ENCODE peak calls at places on chromosomes 5 and 9, in eight cellular contexts. One of them, this sample, is unnamed.

GRCh38 chr5:81552844-81553569 is 159.1 kb upstream of the ACOT12 start:
- DNase-seq in endodermal cell: no peak
- DNase-seq in thyroid gland: no peak
- DNase-seq in aorta: no peak
- DNase-seq in ovary: no peak
- DNase-seq in heart left ventricle: no peak
- DNase-seq in brain microvascular endothelial cell: peak
- DNase-seq in neuronal stem cell: no peak
- DNase-seq in this sample: no peak

GRCh38 chr5:170774831-170775230 is 8.7 kb upstream of the GABRP start:
- DNase-seq in heart left ventricle: no peak
- DNase-seq in endodermal cell: no peak
- DNase-seq in thyroid gland: no peak
- DNase-seq in aorta: no peak
- DNase-seq in brain microvascular endothelial cell: no peak
- DNase-seq in ovary: no peak
- DNase-seq in neuronal stem cell: no peak
- DNase-seq in this sample: no peak

GRCh38 chr5:138102454-138103320 is 18.9 kb downstream of the WNT8A start:
- DNase-seq in endodermal cell: no peak
- DNase-seq in heart left ventricle: no peak
- DNase-seq in ovary: no peak
- DNase-seq in thyroid gland: no peak
- DNase-seq in brain microvascular endothelial cell: no peak
- DNase-seq in neuronal stem cell: no peak
- DNase-seq in aorta: no peak
- DNase-seq in this sample: no peak

GRCh38 chr9:108515856-108516255 is 339.9 kb downstream of the ACTL7B start:
- DNase-seq in thyroid gland: no peak
- DNase-seq in heart left ventricle: no peak
- DNase-seq in ovary: no peak
- DNase-seq in brain microvascular endothelial cell: no peak
- DNase-seq in aorta: no peak
- DNase-seq in endodermal cell: peak
- DNase-seq in neuronal stem cell: no peak
- DNase-seq in this sample: no peak

GRCh38 chr5:176162206-176162605 is 76.0 kb upstream of the SIMC1 start:
- DNase-seq in ovary: peak
- DNase-seq in endodermal cell: no peak
- DNase-seq in brain microvascular endothelial cell: no peak
- DNase-seq in aorta: no peak
- DNase-seq in thyroid gland: no peak
- DNase-seq in heart left ventricle: peak
- DNase-seq in neuronal stem cell: no peak
- DNase-seq in this sample: no peak

GRCh38 chr5:131406997-131407638 is 143.3 kb downstream of the CDC42SE2 start:
- DNase-seq in brain microvascular endothelial cell: no peak
- DNase-seq in endodermal cell: no peak
- DNase-seq in aorta: no peak
- DNase-seq in thyroid gland: peak
- DNase-seq in heart left ventricle: no peak
- DNase-seq in ovary: no peak
- DNase-seq in neuronal stem cell: no peak
- DNase-seq in this sample: no peak

GRCh38 chr9:112174223-112174964 is 703 bp downstream of the SUSD1 start:
- DNase-seq in heart left ventricle: peak
- DNase-seq in thyroid gland: peak
- DNase-seq in endodermal cell: peak
- DNase-seq in ovary: no peak
- DNase-seq in aorta: peak
- DNase-seq in brain microvascular endothelial cell: no peak
- DNase-seq in neuronal stem cell: no peak
- DNase-seq in this sample: peak

GRCh38 chr9:116572095-116572748 is 114.9 kb upstream of the TRIM32 start:
- DNase-seq in thyroid gland: peak
- DNase-seq in neuronal stem cell: peak
- DNase-seq in aorta: peak
- DNase-seq in endodermal cell: peak
- DNase-seq in brain microvascular endothelial cell: peak
- DNase-seq in ovary: peak
- DNase-seq in heart left ventricle: peak
- DNase-seq in this sample: peak

GRCh38 chr5:33233013-33233463 is 207.7 kb upstream of the TARS1 start:
- DNase-seq in brain microvascular endothelial cell: no peak
- DNase-seq in heart left ventricle: no peak
- DNase-seq in aorta: no peak
- DNase-seq in thyroid gland: peak
- DNase-seq in neuronal stem cell: no peak
- DNase-seq in ovary: no peak
- DNase-seq in endodermal cell: no peak
- DNase-seq in this sample: no peak

GRCh38 chr9:117073539-117074336 is 341.1 kb downstream of the ASTN2 start:
- DNase-seq in neuronal stem cell: peak
- DNase-seq in heart left ventricle: no peak
- DNase-seq in ovary: no peak
- DNase-seq in brain microvascular endothelial cell: peak
- DNase-seq in endodermal cell: peak
- DNase-seq in aorta: no peak
- DNase-seq in thyroid gland: peak
- DNase-seq in this sample: no peak

GRCh38 chr5:149143470-149143869 is 2.2 kb downstream of the ABLIM3 start:
- DNase-seq in neuronal stem cell: no peak
- DNase-seq in aorta: no peak
- DNase-seq in ovary: no peak
- DNase-seq in thyroid gland: no peak
- DNase-seq in brain microvascular endothelial cell: peak
- DNase-seq in endodermal cell: no peak
- DNase-seq in heart left ventricle: no peak
- DNase-seq in this sample: no peak

GRCh38 chr9:131013015-131013755 is 4.2 kb downstream of the LAMC3 start:
- DNase-seq in aorta: no peak
- DNase-seq in heart left ventricle: peak
- DNase-seq in endodermal cell: no peak
- DNase-seq in brain microvascular endothelial cell: no peak
- DNase-seq in thyroid gland: no peak
- DNase-seq in neuronal stem cell: no peak
- DNase-seq in ovary: no peak
- DNase-seq in this sample: no peak

GRCh38 chr5:36708996-36709395 is 102.6 kb downstream of the SLC1A3 start:
- DNase-seq in brain microvascular endothelial cell: no peak
- DNase-seq in aorta: no peak
- DNase-seq in neuronal stem cell: no peak
- DNase-seq in heart left ventricle: no peak
- DNase-seq in endodermal cell: no peak
- DNase-seq in thyroid gland: no peak
- DNase-seq in ovary: no peak
- DNase-seq in this sample: no peak

GRCh38 chr5:98529321-98529720 is 244.1 kb upstream of the RGMB start:
- DNase-seq in aorta: no peak
- DNase-seq in thyroid gland: no peak
- DNase-seq in neuronal stem cell: no peak
- DNase-seq in ovary: no peak
- DNase-seq in endodermal cell: no peak
- DNase-seq in heart left ventricle: no peak
- DNase-seq in brain microvascular endothelial cell: no peak
- DNase-seq in this sample: no peak

GRCh38 chr9:126788631-126789349 is 16.1 kb upstream of the ZBTB43 start:
- DNase-seq in thyroid gland: no peak
- DNase-seq in brain microvascular endothelial cell: peak
- DNase-seq in heart left ventricle: no peak
- DNase-seq in neuronal stem cell: no peak
- DNase-seq in aorta: no peak
- DNase-seq in ovary: no peak
- DNase-seq in endodermal cell: no peak
- DNase-seq in this sample: no peak

GRCh38 chr5:61177716-61178115 is 15.4 kb upstream of the SMIM15 start:
- DNase-seq in ovary: no peak
- DNase-seq in neuronal stem cell: no peak
- DNase-seq in thyroid gland: no peak
- DNase-seq in aorta: no peak
- DNase-seq in endodermal cell: no peak
- DNase-seq in brain microvascular endothelial cell: no peak
- DNase-seq in heart left ventricle: no peak
- DNase-seq in this sample: no peak

GRCh38 chr5:143826909-143827514 is 15.1 kb downstream of the HMHB1 start:
- DNase-seq in thyroid gland: no peak
- DNase-seq in neuronal stem cell: no peak
- DNase-seq in ovary: no peak
- DNase-seq in endodermal cell: no peak
- DNase-seq in brain microvascular endothelial cell: no peak
- DNase-seq in aorta: no peak
- DNase-seq in heart left ventricle: no peak
- DNase-seq in this sample: no peak

GRCh38 chr5:86968311-86968753 is 299.4 kb upstream of the RASA1 start:
- DNase-seq in thyroid gland: peak
- DNase-seq in neuronal stem cell: peak
- DNase-seq in aorta: no peak
- DNase-seq in ovary: no peak
- DNase-seq in brain microvascular endothelial cell: peak
- DNase-seq in endodermal cell: peak
- DNase-seq in heart left ventricle: peak
- DNase-seq in this sample: no peak

GRCh38 chr5:138945421-138946240 is 70.5 kb upstream of the LRRTM2 start:
- DNase-seq in neuronal stem cell: peak
- DNase-seq in ovary: no peak
- DNase-seq in endodermal cell: peak
- DNase-seq in heart left ventricle: no peak
- DNase-seq in brain microvascular endothelial cell: no peak
- DNase-seq in thyroid gland: no peak
- DNase-seq in aorta: peak
- DNase-seq in this sample: no peak

GRCh38 chr9:110820378-110820777 is 151.8 kb downstream of the MUSK start:
- DNase-seq in ovary: no peak
- DNase-seq in endodermal cell: no peak
- DNase-seq in neuronal stem cell: no peak
- DNase-seq in heart left ventricle: no peak
- DNase-seq in aorta: no peak
- DNase-seq in brain microvascular endothelial cell: no peak
- DNase-seq in thyroid gland: no peak
- DNase-seq in this sample: no peak
- H3K27ac ChIP-seq in ovary: no peak
- H3K27ac ChIP-seq in endodermal cell: no peak
- H3K27ac ChIP-seq in neuronal stem cell: no peak
- H3K27ac ChIP-seq in heart left ventricle: no peak
- H3K27ac ChIP-seq in aorta: no peak
- H3K27ac ChIP-seq in brain microvascular endothelial cell: no peak
- H3K27ac ChIP-seq in thyroid gland: no peak
- H3K27ac ChIP-seq in this sample: no peak

DNA sequence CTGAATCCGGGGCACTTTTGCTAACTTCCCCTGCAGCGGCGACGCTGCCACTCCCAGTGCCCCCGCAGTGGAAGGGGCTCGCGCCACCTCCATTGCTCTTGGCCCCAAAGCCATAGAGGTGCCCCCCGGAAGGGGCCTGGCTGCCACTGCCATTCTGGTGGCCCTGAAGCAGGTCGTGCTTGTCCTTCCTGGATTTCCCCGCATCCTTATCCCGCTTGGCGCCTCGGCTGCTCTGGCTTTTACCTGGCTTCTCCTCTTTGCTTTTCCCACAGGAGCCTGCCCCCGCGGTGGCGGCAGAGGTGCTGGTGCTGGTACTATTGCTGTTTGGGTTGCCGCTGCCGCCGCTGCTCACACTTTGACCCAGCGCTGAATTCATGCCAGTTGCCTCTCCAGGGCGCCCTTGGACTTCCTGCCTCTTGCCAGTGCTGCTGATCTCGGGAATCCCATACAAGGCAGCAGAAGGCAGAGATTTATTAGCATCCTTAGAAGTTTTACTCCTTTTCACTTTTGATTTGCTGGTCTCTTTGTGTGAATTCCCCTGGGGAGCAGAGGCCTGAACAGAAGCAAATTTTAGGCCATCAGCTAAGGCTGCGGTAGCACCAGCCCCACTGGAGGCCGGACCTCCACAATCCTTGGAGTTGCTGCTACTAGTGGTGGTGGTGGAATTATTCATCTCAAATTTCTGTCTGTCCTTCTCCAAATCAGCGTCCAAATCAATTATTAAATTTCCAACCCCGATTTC is 2.1 kb downstream of the ZNF608 start:
- DNase-seq in neuronal stem cell: no peak
- DNase-seq in thyroid gland: peak
- DNase-seq in ovary: peak
- DNase-seq in heart left ventricle: peak
- DNase-seq in endodermal cell: peak
- DNase-seq in brain microvascular endothelial cell: no peak
- DNase-seq in aorta: peak
- DNase-seq in this sample: peak
- H3K4me3 ChIP-seq in neuronal stem cell: peak
- H3K4me3 ChIP-seq in thyroid gland: peak
- H3K4me3 ChIP-seq in ovary: peak
- H3K4me3 ChIP-seq in heart left ventricle: peak
- H3K4me3 ChIP-seq in endodermal cell: peak
- H3K4me3 ChIP-seq in brain microvascular endothelial cell: peak
- H3K4me3 ChIP-seq in aorta: peak
- H3K4me3 ChIP-seq in this sample: peak

GRCh38 chr5:65034029-65034781 is 265.5 kb downstream of the CWC27 start:
- DNase-seq in ovary: no peak
- DNase-seq in aorta: peak
- DNase-seq in endodermal cell: peak
- DNase-seq in neuronal stem cell: no peak
- DNase-seq in thyroid gland: peak
- DNase-seq in brain microvascular endothelial cell: no peak
- DNase-seq in heart left ventricle: no peak
- DNase-seq in this sample: no peak

GRCh38 chr5:65032250-65032649 is 263.5 kb downstream of the CWC27 start:
- DNase-seq in neuronal stem cell: no peak
- DNase-seq in endodermal cell: no peak
- DNase-seq in heart left ventricle: no peak
- DNase-seq in brain microvascular endothelial cell: peak
- DNase-seq in aorta: no peak
- DNase-seq in thyroid gland: no peak
- DNase-seq in ovary: no peak
- DNase-seq in this sample: no peak

GRCh38 chr5:65035212-65036206 is 266.8 kb downstream of the CWC27 start:
- DNase-seq in neuronal stem cell: peak
- DNase-seq in heart left ventricle: peak
- DNase-seq in ovary: peak
- DNase-seq in endodermal cell: peak
- DNase-seq in aorta: peak
- DNase-seq in brain microvascular endothelial cell: peak
- DNase-seq in thyroid gland: peak
- DNase-seq in this sample: peak

GRCh38 chr5:65037845-65038815 is 269.4 kb downstream of the CWC27 start:
- DNase-seq in neuronal stem cell: no peak
- DNase-seq in thyroid gland: peak
- DNase-seq in ovary: peak
- DNase-seq in aorta: no peak
- DNase-seq in heart left ventricle: peak
- DNase-seq in brain microvascular endothelial cell: no peak
- DNase-seq in endodermal cell: peak
- DNase-seq in this sample: no peak

GRCh38 chr5:65034782-65035181 is 266.1 kb downstream of the CWC27 start:
- DNase-seq in neuronal stem cell: no peak
- DNase-seq in brain microvascular endothelial cell: no peak
- DNase-seq in thyroid gland: peak
- DNase-seq in aorta: peak
- DNase-seq in heart left ventricle: peak
- DNase-seq in ovary: peak
- DNase-seq in endodermal cell: peak
- DNase-seq in this sample: no peak
- H3K27ac ChIP-seq in neuronal stem cell: no peak
- H3K27ac ChIP-seq in brain microvascular endothelial cell: peak
- H3K27ac ChIP-seq in thyroid gland: peak
- H3K27ac ChIP-seq in aorta: peak
- H3K27ac ChIP-seq in heart left ventricle: peak
- H3K27ac ChIP-seq in ovary: peak
- H3K27ac ChIP-seq in endodermal cell: peak
- H3K27ac ChIP-seq in this sample: peak

GRCh38 chr5:76622076-76622475 is 1.1 kb downstream of the F2RL2 start:
- DNase-seq in brain microvascular endothelial cell: no peak
- DNase-seq in aorta: no peak
- DNase-seq in neuronal stem cell: no peak
- DNase-seq in ovary: no peak
- DNase-seq in heart left ventricle: no peak
- DNase-seq in thyroid gland: no peak
- DNase-seq in endodermal cell: no peak
- DNase-seq in this sample: no peak
- H3K4me3 ChIP-seq in brain microvascular endothelial cell: peak
- H3K4me3 ChIP-seq in aorta: no peak
- H3K4me3 ChIP-seq in neuronal stem cell: no peak
- H3K4me3 ChIP-seq in ovary: no peak
- H3K4me3 ChIP-seq in heart left ventricle: no peak
- H3K4me3 ChIP-seq in thyroid gland: no peak
- H3K4me3 ChIP-seq in endodermal cell: no peak
- H3K4me3 ChIP-seq in this sample: no peak

This sample was measured in coronary artery.